ENCODE peak calls at places on chromosomes 7 and 10, in eight cellular contexts. U is A549; V is H7; B is prostate gland; R is cardiac fibroblast; X is CD8-positive, alpha-beta T cell; P is WERI-Rb-1; M is tibial artery. J is an unnamed sample.

GRCh38 chr7:90269163-90269562 is 24.2 kb downstream of the CFAP69 start:
- DNase-seq in M (no peak), B (no peak), U (no peak), P (no peak), R (peak; percentile 14), V (no peak), X (no peak), J (no peak)

GRCh38 chr7:111752022-111752582 is 189.8 kb upstream of the IMMP2L start:
- DNase-seq in M (no peak), U (peak; percentile 52), V (peak; percentile 55), P (peak; percentile 69), R (peak; percentile 70), B (no peak), X (peak; percentile 52), J (peak; percentile 55)

GRCh38 chr10:22599048-22599561 is 115.3 kb downstream of the PIP4K2A start:
- DNase-seq in B (no peak), V (no peak), U (no peak), P (no peak), M (no peak), R (peak; percentile 54), X (no peak), J (no peak)

GRCh38 chr7:158815046-158815445 is 14.3 kb downstream of the ESYT2 start:
- DNase-seq in U (no peak), P (no peak), X (no peak), M (no peak), V (peak; percentile 43), R (peak; percentile 63), B (no peak), J (no peak)

GRCh38 chr7:149771199-149771636 is 2.2 kb downstream of the ZNF467 start:
- DNase-seq in P (no peak), M (no peak), B (no peak), X (no peak), V (no peak), U (no peak), R (no peak), J (no peak)

GRCh38 chr10:77553966-77554365 is 83.6 kb downstream of the KCNMA1 start:
- DNase-seq in B (no peak), P (no peak), V (no peak), X (no peak), R (no peak), M (no peak), U (no peak), J (no peak)

GRCh38 chr7:41385996-41386395 is 316.9 kb downstream of the INHBA start:
- DNase-seq in P (no peak), V (peak; percentile 31), M (no peak), R (no peak), B (no peak), U (no peak), X (no peak), J (no peak)

GRCh38 chr7:128031901-128032604 is 816 bp upstream of the LRRC4 start:
- DNase-seq in U (no peak), M (no peak), X (peak; percentile 42), B (peak; percentile 16), P (peak; percentile 71), V (peak; percentile 90), R (peak; percentile 86), J (no peak)

GRCh38 chr10:64039208-64039607 is 518.0 kb downstream of the REEP3 start:
- DNase-seq in V (no peak), B (no peak), X (no peak), M (no peak), U (no peak), P (no peak), R (no peak), J (no peak)

GRCh38 chr10:110815354-110816004 is 56.2 kb upstream of the PDCD4 start:
- DNase-seq in P (no peak), V (no peak), X (no peak), M (no peak), R (no peak), B (no peak), U (no peak), J (no peak)

GRCh38 chr10:99459217-99459616 is 28.8 kb upstream of the GOT1 start:
- DNase-seq in R (no peak), X (no peak), B (no peak), U (no peak), M (no peak), V (no peak), P (no peak), J (no peak)

GRCh38 chr10:103915794-103916193 is 2.2 kb downstream of the STN1 start:
- DNase-seq in V (no peak), M (no peak), B (no peak), U (no peak), R (no peak), P (no peak), X (peak; percentile 46), J (no peak)

GRCh38 chr7:6232534-6232933 is 39.9 kb downstream of the CYTH3 start:
- DNase-seq in U (no peak), R (no peak), P (no peak), V (no peak), M (peak; percentile 67), X (no peak), B (no peak), J (no peak)

GRCh38 chr10:132630156-132630555 is 92.6 kb downstream of the INPP5A start:
- DNase-seq in U (no peak), R (no peak), V (no peak), X (no peak), M (no peak), P (no peak), B (no peak), J (no peak)

GRCh38 chr10:132626761-132627735 is 89.5 kb downstream of the INPP5A start:
- DNase-seq in X (no peak), R (no peak), P (no peak), M (no peak), V (no peak), U (no peak), B (no peak), J (no peak)

GRCh38 chr10:132626019-132626760 is 88.6 kb downstream of the INPP5A start:
- DNase-seq in U (no peak), V (no peak), P (no peak), X (no peak), B (no peak), M (no peak), R (no peak), J (no peak)

GRCh38 chr10:132628966-132629900 is 91.6 kb downstream of the INPP5A start:
- DNase-seq in X (no peak), P (no peak), R (no peak), V (no peak), U (no peak), M (no peak), B (no peak), J (no peak)

GRCh38 chr10:132627736-132628512 is 90.3 kb downstream of the INPP5A start:
- DNase-seq in B (no peak), V (no peak), R (peak; percentile 70), M (peak; percentile 72), P (no peak), U (no peak), X (no peak), J (no peak)
- H3K4me3 ChIP-seq in B (no peak overlapping the region), V (no peak overlapping the region), R (no peak overlapping the region), M (peak overlapping the region; percentile 6), P (no peak overlapping the region), U (no peak overlapping the region), X (no peak overlapping the region), J (no peak overlapping the region)

DNA sequence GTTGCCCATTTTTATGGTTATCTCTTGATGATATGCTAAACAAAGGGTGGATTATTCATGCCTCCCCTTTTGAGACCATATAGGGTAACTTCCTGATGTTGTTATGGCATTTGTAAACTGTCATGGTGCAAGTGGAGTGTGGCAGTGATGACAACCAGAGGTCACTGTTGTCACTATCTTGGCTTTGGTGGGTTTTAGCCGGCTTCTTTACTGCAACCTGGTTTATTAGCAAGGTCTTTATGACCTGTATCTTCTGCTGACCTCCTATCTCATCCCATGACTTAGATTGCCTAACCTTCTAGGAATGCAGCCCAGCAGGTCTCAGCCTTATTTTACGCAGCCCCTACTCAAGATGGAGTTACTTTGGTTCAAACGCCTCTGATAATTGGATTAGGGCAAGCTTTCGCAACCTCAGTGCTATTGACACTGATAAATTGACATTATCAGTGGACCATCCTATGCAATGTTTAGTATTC is 36.9 kb downstream of the BAG3 start:
- DNase-seq in R (no peak), B (no peak), X (no peak), V (no peak), P (no peak), U (no peak), M (no peak), J (no peak)
- H3K4me3 ChIP-seq in R (no peak overlapping the region), B (no peak overlapping the region), X (no peak overlapping the region), V (peak overlapping the region; percentile 53), P (no peak overlapping the region), U (no peak overlapping the region), M (no peak overlapping the region), J (no peak overlapping the region)

DNA sequence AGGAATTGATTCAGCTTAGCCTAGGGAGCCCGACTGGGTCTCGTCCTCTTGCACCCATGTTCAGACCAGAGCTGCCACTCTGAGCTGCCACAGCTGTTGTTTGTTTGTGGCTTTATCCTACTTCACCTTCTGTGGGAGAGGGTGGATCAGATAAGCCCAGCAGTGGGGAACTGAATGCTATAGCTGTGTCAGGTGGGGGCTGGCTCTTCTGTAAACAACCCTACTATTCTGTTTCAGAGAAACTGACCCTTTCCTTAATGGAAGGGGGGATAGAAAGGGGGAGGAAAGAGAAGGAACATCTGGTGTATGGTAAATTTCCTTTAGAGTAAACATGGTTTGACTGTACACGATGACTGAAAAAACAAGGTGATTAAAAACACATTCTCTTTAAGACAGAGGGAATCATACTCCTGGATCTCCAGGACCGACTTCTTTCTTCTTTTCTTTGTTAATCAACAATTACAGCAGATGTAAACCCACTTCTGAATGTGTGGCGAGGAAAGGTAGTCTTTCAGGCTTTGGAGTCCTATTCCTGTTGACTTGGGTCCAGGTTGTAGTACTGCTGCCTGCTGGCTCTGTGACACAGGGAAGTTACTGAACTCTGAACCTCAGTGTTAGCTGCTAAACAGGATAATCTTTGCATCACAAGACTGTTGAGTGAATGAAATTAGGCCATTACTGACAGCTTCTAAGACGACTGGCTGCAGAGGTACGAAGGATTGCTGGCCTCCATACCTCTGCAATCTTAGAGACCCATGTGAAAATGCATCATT is 6.0 kb downstream of the PRXL2A start:
- DNase-seq in P (peak; percentile 66), B (no peak), V (no peak), U (no peak), M (no peak), R (no peak), X (no peak), J (no peak)
- H3K4me3 ChIP-seq in P (peak overlapping the region; percentile 18), B (no peak overlapping the region), V (no peak overlapping the region), U (no peak overlapping the region), M (no peak overlapping the region), R (no peak overlapping the region), X (no peak overlapping the region), J (no peak overlapping the region)

DNA sequence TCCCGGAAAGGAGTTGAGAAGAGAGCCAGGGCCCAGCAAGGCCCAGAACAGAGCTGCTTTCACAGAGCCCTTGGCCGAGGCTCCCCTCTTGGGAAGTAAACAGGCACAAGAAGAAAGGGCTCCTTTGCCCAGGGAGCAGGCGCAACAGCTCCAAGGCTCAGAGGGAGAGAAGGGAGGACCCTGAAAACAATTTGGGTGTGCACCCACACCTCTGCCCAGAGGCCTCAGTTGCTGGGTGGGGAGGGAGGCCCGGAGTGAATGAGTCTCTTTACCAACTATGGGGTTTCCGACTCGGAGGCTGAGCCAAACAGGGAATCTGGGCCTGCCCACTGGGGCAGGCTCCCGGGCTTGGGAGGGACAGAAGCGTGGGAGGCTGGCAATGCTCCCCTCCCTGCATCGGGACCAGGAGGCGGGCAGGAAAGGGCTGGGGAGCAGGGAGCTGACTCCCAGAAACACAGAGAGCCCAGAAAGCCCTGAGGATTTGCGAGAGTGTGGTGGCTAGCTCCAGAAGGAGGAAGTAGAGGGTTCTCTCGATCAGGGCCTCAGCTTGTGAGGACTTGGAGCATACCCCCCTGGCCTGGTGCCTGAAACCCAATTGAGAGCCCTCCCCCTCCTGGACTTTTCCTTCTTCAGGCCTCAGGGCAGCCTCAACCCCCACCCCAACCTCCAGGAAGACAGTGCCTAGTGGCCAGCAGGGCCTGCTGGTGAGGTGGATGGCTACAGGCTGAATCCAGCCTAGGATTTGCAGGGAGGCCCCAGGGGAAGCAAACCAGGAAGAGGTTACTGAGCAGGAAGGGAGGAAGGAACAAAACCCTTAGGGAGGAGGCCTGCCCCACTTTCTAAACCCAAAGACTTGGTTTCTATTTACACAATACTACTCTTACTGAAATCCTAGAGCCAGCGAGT is 6.2 kb downstream of the C10orf105 start:
- DNase-seq in M (peak; percentile 92), X (peak; percentile 49), P (peak; percentile 43), V (no peak), R (peak; percentile 97), B (peak; percentile 80), U (no peak), J (no peak)
- H3K4me3 ChIP-seq in M (no peak overlapping the region), X (peak overlapping the region; percentile 24), P (no peak overlapping the region), V (no peak overlapping the region), R (no peak overlapping the region), B (no peak overlapping the region), U (no peak overlapping the region), J (no peak overlapping the region)

J was measured in Jurkat, Clone E6-1.